ENCODE peak calls at places on chromosome 15, in five cellular contexts. X is HCT116, B is mammary epithelial cell, Q is neuronal stem cell, G is GM23248. I is an unnamed sample. For H3K9me3, the result is how much of the 10 kb centered on the place peaks cover.

GRCh38 chr15:48052871-48053383 is 67.9 kb upstream of the SLC24A5 start:
- DNase-seq in X (no peak), G (peak), B (peak), Q (no peak), I (no peak)

GRCh38 chr15:42456971-42457370 is 34.0 kb downstream of the ZNF106 start:
- DNase-seq in B (no peak), Q (no peak), G (peak), X (no peak), I (peak)

GRCh38 chr15:98120561-98120960 is 160.1 kb downstream of the ARRDC4 start:
- DNase-seq in X (no peak), G (peak), B (peak), Q (no peak), I (no peak)

GRCh38 chr15:66673410-66674322 is 28.4 kb upstream of the SMAD6 start:
- DNase-seq in X (peak), B (no peak), Q (peak), G (peak), I (peak)

GRCh38 chr15:70541511-70541910 is 221.8 kb downstream of the UACA start:
- DNase-seq in X (no peak), Q (no peak), B (no peak), G (no peak), I (no peak)

GRCh38 chr15:42094512-42094963 is at the start of gene PLA2G4D:
- DNase-seq in Q (no peak), G (no peak), B (peak), X (no peak), I (no peak)

GRCh38 chr15:69914960-69915359 is 182.8 kb downstream of the TLE3 start:
- DNase-seq in Q (no peak), X (no peak), G (no peak), B (no peak), I (no peak)

GRCh38 chr15:92883643-92884458 is 16.3 kb upstream of the CHD2 start:
- DNase-seq in Q (no peak), X (no peak), G (peak), B (peak), I (peak)

GRCh38 chr15:73319460-73320245 is 49.1 kb downstream of the HCN4 start:
- DNase-seq in B (no peak), X (no peak), G (no peak), Q (no peak), I (no peak)

GRCh38 chr15:99718421-99718820 is 14.8 kb downstream of the LYSMD4 start:
- DNase-seq in X (no peak), Q (no peak), G (no peak), B (no peak), I (no peak)

GRCh38 chr15:32029862-32030781 is at the start of gene CHRNA7:
- DNase-seq in X (peak), G (peak), Q (peak), B (peak), I (no peak)

GRCh38 chr15:66651913-66652642 is 50.0 kb upstream of the SMAD6 start:
- DNase-seq in X (no peak), G (no peak), B (no peak), Q (no peak), I (no peak)

GRCh38 chr15:27418729-27419128 is 447.7 kb downstream of the GABRG3 start:
- DNase-seq in G (peak), Q (peak), B (no peak), X (no peak), I (no peak)

GRCh38 chr15:25233766-25234350 is 205.0 kb downstream of the UBE3A start:
- DNase-seq in G (no peak), B (no peak), X (no peak), Q (no peak), I (no peak)

GRCh38 chr15:25236861-25237155 is 202.0 kb downstream of the UBE3A start:
- DNase-seq in X (no peak), Q (no peak), G (no peak), B (no peak), I (no peak)

GRCh38 chr15:25236143-25236860 is 202.5 kb downstream of the UBE3A start:
- DNase-seq in G (no peak), X (no peak), Q (no peak), B (no peak), I (no peak)

GRCh38 chr15:25235391-25235790 is 203.4 kb downstream of the UBE3A start:
- DNase-seq in G (no peak), B (no peak), X (no peak), Q (no peak), I (no peak)

GRCh38 chr15:25234831-25235230 is 204.0 kb downstream of the UBE3A start:
- DNase-seq in Q (no peak), B (no peak), X (no peak), G (no peak), I (no peak)
- H3K9me3 ChIP-seq in Q (half or more), B (half or more), X (under half), G (under half), I (under half)

DNA sequence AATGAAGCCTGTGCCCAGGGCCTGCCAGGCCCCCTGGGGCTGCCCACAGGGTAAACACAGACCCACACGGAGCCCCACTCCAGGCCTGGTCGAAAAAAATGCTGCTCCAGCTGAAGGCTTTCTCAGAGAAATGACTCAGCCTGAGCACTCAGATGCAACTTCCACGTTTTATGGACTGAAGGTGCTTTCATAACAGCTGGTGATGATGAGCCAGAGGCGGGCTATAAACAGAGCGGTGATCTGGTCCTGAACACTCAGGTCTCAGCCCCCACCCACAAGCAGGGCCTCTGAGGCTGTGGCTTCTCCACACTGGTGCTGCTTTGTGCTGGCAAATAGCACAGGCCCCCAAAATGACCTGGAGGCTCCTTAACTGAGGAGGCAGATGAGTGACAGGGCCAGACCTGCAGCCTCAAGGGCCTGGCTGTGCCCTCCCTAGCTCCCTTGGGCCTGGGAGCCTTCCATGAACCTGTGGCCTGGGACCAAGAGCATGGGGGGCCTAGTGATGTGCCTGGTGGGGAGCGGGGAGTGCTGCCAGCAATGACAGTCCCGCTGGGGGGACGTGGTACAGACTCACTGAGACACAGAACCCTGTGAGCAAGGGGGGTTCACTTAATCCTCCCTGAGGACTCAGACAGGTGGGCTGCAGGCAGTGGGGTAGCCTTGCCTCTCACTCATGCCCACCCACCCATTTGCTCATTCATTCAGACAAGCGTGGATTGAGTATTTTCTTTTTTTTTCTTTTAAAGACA is 23.0 kb upstream of the FURIN start:
- DNase-seq in G (peak), Q (no peak), B (peak), X (no peak), I (no peak)
- H3K27ac ChIP-seq in G (peak), Q (no peak), B (no peak), X (no peak), I (peak)

DNA sequence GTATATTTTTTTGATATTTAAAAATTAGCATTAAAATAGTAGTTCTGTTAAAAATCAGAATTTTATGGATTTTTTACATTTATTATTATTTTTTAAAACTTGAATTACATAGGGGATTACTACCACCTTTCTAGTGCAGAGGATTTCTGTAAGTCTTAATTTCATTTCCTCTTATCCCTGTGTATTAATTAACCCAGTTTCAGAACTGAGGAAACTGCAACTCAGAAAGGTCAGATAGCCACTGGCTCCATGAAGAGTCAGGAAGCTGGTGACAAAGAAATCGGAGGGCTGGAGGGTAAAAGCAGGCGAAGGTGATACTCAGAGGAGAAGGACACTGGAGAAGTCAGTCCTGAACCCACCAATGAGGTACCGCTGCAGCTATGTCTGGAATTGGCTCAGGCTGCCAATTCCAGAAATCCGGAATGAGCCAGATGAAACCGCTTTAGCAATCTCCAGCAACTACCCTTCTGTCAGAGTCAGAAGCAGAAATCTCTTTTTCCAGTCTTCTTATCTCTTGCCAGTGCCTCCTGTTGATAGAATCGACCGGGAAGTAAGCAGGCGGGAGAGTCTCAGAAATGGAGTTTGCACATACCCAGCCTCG is 308.5 kb downstream of the SV2B start:
- DNase-seq in G (no peak), X (no peak), B (no peak), Q (no peak), I (no peak)
- H2AFZ ChIP-seq in G (no peak), X (no peak), B (peak), Q (peak), I (no peak)

GRCh38 chr15:25189551-25189950 is 234.8 kb downstream of the SNRPN start:
- DNase-seq in G (no peak), B (no peak), Q (no peak), X (no peak), I (no peak)

GRCh38 chr15:25188051-25188450 is 233.3 kb downstream of the SNRPN start:
- DNase-seq in B (no peak), Q (no peak), X (no peak), G (no peak), I (no peak)

GRCh38 chr15:25186906-25187645 is 232.3 kb downstream of the SNRPN start:
- DNase-seq in Q (no peak), B (no peak), G (no peak), X (no peak), I (no peak)

GRCh38 chr15:25188551-25189101 is 233.8 kb downstream of the SNRPN start:
- DNase-seq in G (no peak), X (no peak), B (no peak), Q (no peak), I (no peak)

DNA sequence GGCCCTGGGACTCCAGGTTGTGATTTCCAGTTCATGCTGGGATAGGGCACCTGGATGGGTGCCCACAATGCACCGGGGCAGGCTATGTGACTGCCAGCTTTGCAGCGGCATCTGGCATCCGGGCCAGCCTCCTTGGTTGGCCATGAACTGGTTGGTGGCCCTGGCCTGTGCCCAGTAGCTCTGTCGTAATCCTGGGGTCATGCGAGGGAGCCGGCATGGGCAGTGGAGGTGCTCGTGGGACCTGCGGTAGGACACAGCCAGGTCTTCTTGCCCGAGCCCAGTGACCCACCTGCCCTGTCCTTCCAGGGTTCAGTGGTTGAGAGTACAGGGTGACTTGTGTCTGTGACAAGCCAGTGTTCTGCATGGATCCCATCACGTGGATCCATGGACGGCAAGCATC is 237.9 kb downstream of the SNRPN start:
- DNase-seq in X (no peak), Q (no peak), B (no peak), G (no peak), I (no peak)
- H3K9me3 ChIP-seq in X (under half), Q (half or more), B (half or more), G (under half), I (under half)

GRCh38 chr15:40446144-40446543 is 5.4 kb downstream of the BAHD1 start:
- DNase-seq in X (no peak), G (no peak), B (no peak), Q (no peak), I (no peak)

GRCh38 chr15:40450047-40450446 is 9.3 kb downstream of the BAHD1 start:
- DNase-seq in B (no peak), G (no peak), Q (no peak), X (no peak), I (no peak)

GRCh38 chr15:40448354-40448753 is 7.6 kb downstream of the BAHD1 start:
- DNase-seq in G (no peak), Q (no peak), B (no peak), X (no peak), I (no peak)

GRCh38 chr15:40451497-40452158 is 10.9 kb downstream of the BAHD1 start:
- DNase-seq in B (no peak), Q (no peak), X (no peak), G (no peak), I (no peak)

DNA sequence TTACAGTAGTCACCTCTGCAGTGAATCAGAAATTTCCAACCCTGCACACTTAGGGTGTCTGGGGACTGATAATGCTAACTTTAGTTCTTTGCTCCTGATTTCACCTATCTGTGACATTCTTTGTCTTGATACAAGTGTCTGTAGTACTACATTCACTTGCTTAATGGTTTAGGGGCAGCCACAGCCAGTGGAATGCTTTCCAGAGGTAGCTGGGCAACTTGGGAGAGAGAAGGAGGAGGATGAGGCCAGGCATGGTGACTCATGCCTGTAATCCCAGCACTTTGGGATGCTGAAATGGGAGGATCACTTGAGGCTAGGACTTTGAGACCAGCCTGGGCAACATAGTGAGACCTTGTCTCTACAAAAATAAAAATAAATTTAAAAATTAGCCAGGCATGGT is 8.5 kb downstream of the BAHD1 start:
- DNase-seq in B (no peak), Q (no peak), X (no peak), G (peak), I (no peak)
- H3K27ac ChIP-seq in B (no peak), Q (no peak), X (no peak), G (no peak), I (no peak)

GRCh38 chr15:96344120-96344705 is 13.7 kb downstream of the NR2F2 start:
- DNase-seq in G (no peak), Q (no peak), B (no peak), X (no peak), I (no peak)

GRCh38 chr15:96346409-96346808 is 15.9 kb downstream of the NR2F2 start:
- DNase-seq in G (no peak), X (no peak), B (no peak), Q (no peak), I (no peak)

GRCh38 chr15:96347181-96348111 is 16.9 kb downstream of the NR2F2 start:
- DNase-seq in X (no peak), B (no peak), Q (no peak), G (no peak), I (no peak)

GRCh38 chr15:96344706-96345559 is 14.4 kb downstream of the NR2F2 start:
- DNase-seq in G (no peak), B (no peak), Q (no peak), X (no peak), I (no peak)

GRCh38 chr15:96345560-96346389 is 15.3 kb downstream of the NR2F2 start:
- DNase-seq in Q (no peak), G (peak), B (no peak), X (no peak), I (no peak)
- H2AFZ ChIP-seq in Q (peak), G (peak), B (peak), X (no peak), I (no peak)

DNA sequence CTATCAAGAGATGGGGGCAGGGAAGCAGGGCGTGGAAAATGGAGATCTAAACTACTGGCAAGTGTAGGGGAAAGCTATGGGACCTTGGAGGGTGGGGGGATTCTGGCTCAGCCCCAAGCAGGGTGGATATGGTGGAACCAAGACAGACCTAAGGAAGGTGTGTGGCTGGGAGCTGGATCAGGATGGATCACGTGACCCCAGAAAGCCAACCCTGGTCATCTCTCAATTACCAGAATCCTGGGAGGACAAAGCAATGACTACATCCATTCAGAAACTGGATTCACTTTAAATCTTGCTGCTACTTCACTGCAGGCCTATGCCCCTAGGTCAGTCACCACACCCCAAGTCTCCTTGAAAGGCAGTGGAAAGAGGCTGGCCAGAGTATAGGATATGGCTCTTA is 68.4 kb downstream of the WHAMM start:
- DNase-seq in G (no peak), X (no peak), Q (no peak), B (no peak), I (no peak)
- H3K9me3 ChIP-seq in G (under half), X (under half), Q (under half), B (under half), I (under half)

GRCh38 chr15:57662802-57663201 is 43.7 kb upstream of the POLR2M start:
- DNase-seq in Q (no peak), G (no peak), X (no peak), B (no peak), I (no peak)
- H3K27ac ChIP-seq in Q (no peak), G (no peak), X (no peak), B (no peak), I (no peak)

GRCh38 chr15:45831787-45832186 is 197.0 kb downstream of the SQOR start:
- DNase-seq in Q (no peak), X (no peak), B (no peak), G (no peak), I (no peak)

GRCh38 chr15:45821390-45821789 is 186.6 kb downstream of the SQOR start:
- DNase-seq in G (no peak), Q (no peak), B (no peak), X (no peak), I (no peak)

GRCh38 chr15:45829336-45830153 is 194.7 kb downstream of the SQOR start:
- DNase-seq in X (no peak), G (no peak), B (no peak), Q (no peak), I (no peak)

GRCh38 chr15:45827275-45827674 is 192.4 kb downstream of the SQOR start:
- DNase-seq in Q (no peak), X (no peak), B (no peak), G (no peak), I (no peak)
- H2AFZ ChIP-seq in Q (no peak), X (no peak), B (no peak), G (no peak), I (no peak)

GRCh38 chr15:25182098-25182478 is 227.3 kb downstream of the SNRPN start:
- DNase-seq in B (no peak), G (no peak), Q (no peak), X (no peak), I (no peak)
- H3K9me3 ChIP-seq in B (under half), G (under half), Q (half or more), X (under half), I (under half)